ENCODE peak calls at places on chromosomes 3 and 15, in seven cellular contexts. One of them, this sample, is unnamed.

GRCh38 chr3:59364471-59364870 is 314.6 kb upstream of the CFAP20DC start:
- DNase-seq in adrenal gland: no peak
- DNase-seq in ovary: no peak
- DNase-seq in H1: no peak
- DNase-seq in prostate gland: no peak
- DNase-seq in transverse colon: no peak
- DNase-seq in endothelial cell of umbilical vein: no peak
- DNase-seq in this sample: no peak

GRCh38 chr3:175749981-175750380 is 890.8 kb downstream of the NAALADL2 start:
- DNase-seq in adrenal gland: no peak
- DNase-seq in ovary: no peak
- DNase-seq in H1: no peak
- DNase-seq in prostate gland: no peak
- DNase-seq in transverse colon: no peak
- DNase-seq in endothelial cell of umbilical vein: no peak
- DNase-seq in this sample: no peak

GRCh38 chr15:67173786-67174185 is 80.7 kb downstream of the AAGAB start:
- DNase-seq in adrenal gland: no peak
- DNase-seq in ovary: no peak
- DNase-seq in H1: no peak
- DNase-seq in prostate gland: no peak
- DNase-seq in transverse colon: no peak
- DNase-seq in endothelial cell of umbilical vein: no peak
- DNase-seq in this sample: no peak

GRCh38 chr3:49803464-49804140 is 541 bp downstream of the INKA1 start:
- DNase-seq in adrenal gland: peak
- DNase-seq in ovary: no peak
- DNase-seq in H1: no peak
- DNase-seq in prostate gland: peak
- DNase-seq in transverse colon: peak
- DNase-seq in endothelial cell of umbilical vein: peak
- DNase-seq in this sample: no peak

GRCh38 chr15:60890361-60890991 is 338.6 kb downstream of the RORA start:
- DNase-seq in adrenal gland: no peak
- DNase-seq in ovary: no peak
- DNase-seq in H1: no peak
- DNase-seq in prostate gland: no peak
- DNase-seq in transverse colon: no peak
- DNase-seq in endothelial cell of umbilical vein: no peak
- DNase-seq in this sample: no peak

GRCh38 chr15:85785887-85786777 is 8.6 kb downstream of the KLHL25 start:
- DNase-seq in adrenal gland: peak
- DNase-seq in ovary: peak
- DNase-seq in H1: no peak
- DNase-seq in prostate gland: peak
- DNase-seq in transverse colon: peak
- DNase-seq in endothelial cell of umbilical vein: peak
- DNase-seq in this sample: peak

GRCh38 chr15:42082832-42083604 is 11.3 kb downstream of the PLA2G4D start:
- DNase-seq in adrenal gland: no peak
- DNase-seq in ovary: no peak
- DNase-seq in H1: peak
- DNase-seq in prostate gland: no peak
- DNase-seq in transverse colon: peak
- DNase-seq in endothelial cell of umbilical vein: no peak
- DNase-seq in this sample: no peak

GRCh38 chr15:97875513-97876285 is 84.8 kb upstream of the ARRDC4 start:
- DNase-seq in adrenal gland: peak
- DNase-seq in ovary: no peak
- DNase-seq in H1: no peak
- DNase-seq in prostate gland: no peak
- DNase-seq in transverse colon: peak
- DNase-seq in endothelial cell of umbilical vein: no peak
- DNase-seq in this sample: peak

GRCh38 chr15:91408476-91409076 is 308.5 kb downstream of the SV2B start:
- DNase-seq in adrenal gland: peak
- DNase-seq in ovary: no peak
- DNase-seq in H1: no peak
- DNase-seq in prostate gland: no peak
- DNase-seq in transverse colon: no peak
- DNase-seq in endothelial cell of umbilical vein: no peak
- DNase-seq in this sample: peak

GRCh38 chr15:92801774-92802464 is 98.2 kb upstream of the CHD2 start:
- DNase-seq in adrenal gland: peak
- DNase-seq in ovary: peak
- DNase-seq in H1: no peak
- DNase-seq in prostate gland: no peak
- DNase-seq in transverse colon: peak
- DNase-seq in endothelial cell of umbilical vein: no peak
- DNase-seq in this sample: peak

GRCh38 chr15:69784808-69785550 is 312.7 kb downstream of the TLE3 start:
- DNase-seq in adrenal gland: no peak
- DNase-seq in ovary: no peak
- DNase-seq in H1: no peak
- DNase-seq in prostate gland: no peak
- DNase-seq in transverse colon: no peak
- DNase-seq in endothelial cell of umbilical vein: no peak
- DNase-seq in this sample: no peak

GRCh38 chr3:116140100-116140689 is 305.1 kb downstream of the LSAMP start:
- DNase-seq in adrenal gland: no peak
- DNase-seq in ovary: no peak
- DNase-seq in H1: no peak
- DNase-seq in prostate gland: no peak
- DNase-seq in transverse colon: no peak
- DNase-seq in endothelial cell of umbilical vein: peak
- DNase-seq in this sample: no peak

GRCh38 chr3:172161390-172161789 is 122.0 kb downstream of the FNDC3B start:
- DNase-seq in adrenal gland: no peak
- DNase-seq in ovary: no peak
- DNase-seq in H1: no peak
- DNase-seq in prostate gland: no peak
- DNase-seq in transverse colon: no peak
- DNase-seq in endothelial cell of umbilical vein: no peak
- DNase-seq in this sample: no peak

GRCh38 chr15:92648190-92648875 is 7.2 kb downstream of the FAM174B start:
- DNase-seq in adrenal gland: no peak
- DNase-seq in ovary: no peak
- DNase-seq in H1: no peak
- DNase-seq in prostate gland: no peak
- DNase-seq in transverse colon: no peak
- DNase-seq in endothelial cell of umbilical vein: no peak
- DNase-seq in this sample: peak

GRCh38 chr15:90956551-90957104 is 1.9 kb downstream of the RCCD1 start:
- DNase-seq in adrenal gland: peak
- DNase-seq in ovary: peak
- DNase-seq in H1: peak
- DNase-seq in prostate gland: peak
- DNase-seq in transverse colon: peak
- DNase-seq in endothelial cell of umbilical vein: peak
- DNase-seq in this sample: peak

GRCh38 chr3:10249833-10250232 is 1.6 kb downstream of the TATDN2 start:
- DNase-seq in adrenal gland: no peak
- DNase-seq in ovary: no peak
- DNase-seq in H1: no peak
- DNase-seq in prostate gland: no peak
- DNase-seq in transverse colon: no peak
- DNase-seq in endothelial cell of umbilical vein: no peak
- DNase-seq in this sample: no peak

GRCh38 chr3:56536735-56537134 is 20.2 kb upstream of the CCDC66 start:
- DNase-seq in adrenal gland: no peak
- DNase-seq in ovary: no peak
- DNase-seq in H1: no peak
- DNase-seq in prostate gland: no peak
- DNase-seq in transverse colon: no peak
- DNase-seq in endothelial cell of umbilical vein: no peak
- DNase-seq in this sample: no peak

GRCh38 chr3:156050918-156051317 is 69.5 kb upstream of the KCNAB1 start:
- DNase-seq in adrenal gland: no peak
- DNase-seq in ovary: no peak
- DNase-seq in H1: no peak
- DNase-seq in prostate gland: no peak
- DNase-seq in transverse colon: no peak
- DNase-seq in endothelial cell of umbilical vein: no peak
- DNase-seq in this sample: no peak

GRCh38 chr3:9833078-9833477 is 10.7 kb downstream of the RPUSD3 start:
- DNase-seq in adrenal gland: no peak
- DNase-seq in ovary: no peak
- DNase-seq in H1: no peak
- DNase-seq in prostate gland: no peak
- DNase-seq in transverse colon: no peak
- DNase-seq in endothelial cell of umbilical vein: no peak
- DNase-seq in this sample: no peak

GRCh38 chr3:112086857-112087524 is 802 bp downstream of the C3orf52 start:
- DNase-seq in adrenal gland: no peak
- DNase-seq in ovary: no peak
- DNase-seq in H1: no peak
- DNase-seq in prostate gland: no peak
- DNase-seq in transverse colon: no peak
- DNase-seq in endothelial cell of umbilical vein: no peak
- DNase-seq in this sample: no peak

GRCh38 chr3:175426805-175427204 is 567.7 kb downstream of the NAALADL2 start:
- DNase-seq in adrenal gland: no peak
- DNase-seq in ovary: no peak
- DNase-seq in H1: no peak
- DNase-seq in prostate gland: no peak
- DNase-seq in transverse colon: no peak
- DNase-seq in endothelial cell of umbilical vein: no peak
- DNase-seq in this sample: no peak

GRCh38 chr3:46867550-46867898 is 4.3 kb upstream of the MYL3 start:
- DNase-seq in adrenal gland: peak
- DNase-seq in ovary: peak
- DNase-seq in H1: no peak
- DNase-seq in prostate gland: peak
- DNase-seq in transverse colon: peak
- DNase-seq in endothelial cell of umbilical vein: peak
- DNase-seq in this sample: peak

GRCh38 chr15:74208901-74209559 is 6.4 kb upstream of the STRA6 start:
- DNase-seq in adrenal gland: no peak
- DNase-seq in ovary: no peak
- DNase-seq in H1: peak
- DNase-seq in prostate gland: no peak
- DNase-seq in transverse colon: no peak
- DNase-seq in endothelial cell of umbilical vein: no peak
- DNase-seq in this sample: peak

GRCh38 chr3:53166781-53167291 is 5.8 kb downstream of the PRKCD start:
- DNase-seq in adrenal gland: peak
- DNase-seq in ovary: peak
- DNase-seq in H1: no peak
- DNase-seq in prostate gland: no peak
- DNase-seq in transverse colon: peak
- DNase-seq in endothelial cell of umbilical vein: peak
- DNase-seq in this sample: no peak

GRCh38 chr3:50162034-50162883 is 7.1 kb downstream of the SEMA3F start:
- DNase-seq in adrenal gland: no peak
- DNase-seq in ovary: no peak
- DNase-seq in H1: no peak
- DNase-seq in prostate gland: no peak
- DNase-seq in transverse colon: no peak
- DNase-seq in endothelial cell of umbilical vein: no peak
- DNase-seq in this sample: no peak

GRCh38 chr3:143158549-143158988 is 39.0 kb downstream of the CHST2 start:
- DNase-seq in adrenal gland: no peak
- DNase-seq in ovary: no peak
- DNase-seq in H1: no peak
- DNase-seq in prostate gland: no peak
- DNase-seq in transverse colon: no peak
- DNase-seq in endothelial cell of umbilical vein: no peak
- DNase-seq in this sample: no peak

GRCh38 chr3:52383446-52383845 is 61.5 kb downstream of the SEMA3G start:
- DNase-seq in adrenal gland: no peak
- DNase-seq in ovary: no peak
- DNase-seq in H1: no peak
- DNase-seq in prostate gland: no peak
- DNase-seq in transverse colon: no peak
- DNase-seq in endothelial cell of umbilical vein: no peak
- DNase-seq in this sample: no peak

GRCh38 chr15:65083262-65083701 is 6.7 kb downstream of the KBTBD13 start:
- DNase-seq in adrenal gland: no peak
- DNase-seq in ovary: no peak
- DNase-seq in H1: no peak
- DNase-seq in prostate gland: no peak
- DNase-seq in transverse colon: no peak
- DNase-seq in endothelial cell of umbilical vein: no peak
- DNase-seq in this sample: no peak
- TF ChIP-seq POLR2A in adrenal gland: no peak
- TF ChIP-seq POLR2A in ovary: no peak
- TF ChIP-seq POLR2A in H1: no peak
- TF ChIP-seq POLR2A in prostate gland: no peak
- TF ChIP-seq POLR2A in transverse colon: no peak
- TF ChIP-seq POLR2A in endothelial cell of umbilical vein: no peak
- TF ChIP-seq POLR2A in this sample: no peak

GRCh38 chr15:28021281-28022039 is 77.7 kb downstream of the OCA2 start:
- DNase-seq in adrenal gland: peak
- DNase-seq in ovary: no peak
- DNase-seq in H1: peak
- DNase-seq in prostate gland: peak
- DNase-seq in transverse colon: peak
- DNase-seq in endothelial cell of umbilical vein: no peak
- DNase-seq in this sample: peak
- H3K27ac ChIP-seq in adrenal gland: no peak
- H3K27ac ChIP-seq in ovary: no peak
- H3K27ac ChIP-seq in H1: no peak
- H3K27ac ChIP-seq in prostate gland: no peak
- H3K27ac ChIP-seq in transverse colon: no peak
- H3K27ac ChIP-seq in endothelial cell of umbilical vein: no peak
- H3K27ac ChIP-seq in this sample: no peak

DNA sequence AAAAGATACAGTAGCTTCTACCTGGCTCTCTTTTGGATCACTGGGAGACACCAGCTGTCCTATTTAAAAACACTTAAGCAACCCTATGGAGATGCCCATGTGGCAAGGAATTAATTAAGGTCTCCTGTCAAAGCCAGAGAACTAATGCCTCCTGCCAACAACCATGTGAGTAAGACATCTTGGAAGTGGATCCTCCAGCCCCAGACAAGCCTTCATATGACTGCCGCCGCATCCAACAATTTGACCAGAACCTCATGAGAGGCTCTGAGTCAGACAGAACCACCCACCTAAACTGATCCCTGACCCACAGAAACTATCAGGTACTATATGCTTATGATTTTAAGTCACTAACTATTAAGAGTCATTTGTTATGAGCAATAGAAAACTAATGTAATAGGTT is 22.3 kb downstream of the IFT80 start:
- DNase-seq in adrenal gland: no peak
- DNase-seq in ovary: no peak
- DNase-seq in H1: no peak
- DNase-seq in prostate gland: no peak
- DNase-seq in transverse colon: no peak
- DNase-seq in endothelial cell of umbilical vein: no peak
- DNase-seq in this sample: no peak
- TF ChIP-seq POLR2A in adrenal gland: no peak
- TF ChIP-seq POLR2A in ovary: no peak
- TF ChIP-seq POLR2A in H1: no peak
- TF ChIP-seq POLR2A in prostate gland: no peak
- TF ChIP-seq POLR2A in transverse colon: no peak
- TF ChIP-seq POLR2A in endothelial cell of umbilical vein: no peak
- TF ChIP-seq POLR2A in this sample: no peak

DNA sequence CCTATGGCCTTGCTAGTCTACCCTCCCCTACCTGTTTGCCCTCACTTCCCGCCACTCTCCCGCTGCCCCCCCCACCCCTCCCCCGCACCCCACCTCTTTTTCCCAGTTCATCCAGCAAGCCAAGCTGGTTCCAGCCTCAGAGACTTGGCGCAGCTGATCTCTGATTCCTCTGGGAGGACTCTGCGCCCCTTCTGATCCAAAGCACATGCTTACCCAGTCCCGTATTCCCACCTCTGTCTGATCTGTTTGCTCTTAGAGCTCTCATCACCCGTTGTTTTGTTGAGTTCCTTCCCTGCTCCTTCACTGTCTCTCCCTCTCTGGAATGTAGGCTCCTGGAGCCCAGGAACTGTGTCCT is 1.3 kb upstream of the ZXDC start:
- DNase-seq in adrenal gland: no peak
- DNase-seq in ovary: no peak
- DNase-seq in H1: no peak
- DNase-seq in prostate gland: no peak
- DNase-seq in transverse colon: no peak
- DNase-seq in endothelial cell of umbilical vein: no peak
- DNase-seq in this sample: no peak
- H3K27ac ChIP-seq in adrenal gland: no peak
- H3K27ac ChIP-seq in ovary: no peak
- H3K27ac ChIP-seq in H1: no peak
- H3K27ac ChIP-seq in prostate gland: peak
- H3K27ac ChIP-seq in transverse colon: peak
- H3K27ac ChIP-seq in endothelial cell of umbilical vein: no peak
- H3K27ac ChIP-seq in this sample: peak